ENCODE peak calls at places on chromosomes 1 and 21, in four cellular contexts. R, A, V and F are unnamed samples.

GRCh38 chr1:51453010-51453409 is 66.1 kb downstream of the EPS15 start:
- DNase-seq in R (no peak), A (no peak), V (no peak), F (no peak)

GRCh38 chr1:230682882-230683610 is 30.9 kb downstream of the AGT start:
- DNase-seq in R (no peak), A (peak; percentile 29), V (peak; percentile 59), F (no peak)

GRCh38 chr1:2860476-2861142 is 59.1 kb upstream of the TTC34 start:
- DNase-seq in R (no peak), A (no peak), V (no peak), F (no peak)

GRCh38 chr1:202671388-202671787 is 38.9 kb downstream of the SYT2 start:
- DNase-seq in R (no peak), A (no peak), V (peak; percentile 43), F (no peak)

GRCh38 chr21:46066843-46067331 is 31.0 kb upstream of the COL6A2 start:
- DNase-seq in R (no peak), A (peak; percentile 62), V (no peak), F (no peak)

GRCh38 chr1:30694248-30695175 is 28.9 kb downstream of the MATN1 start:
- DNase-seq in R (no peak), A (no peak), V (no peak), F (no peak)

GRCh38 chr1:246597340-246597739 is 31.1 kb downstream of the CNST start:
- DNase-seq in R (no peak), A (peak; percentile 85), V (peak; percentile 37), F (no peak)

GRCh38 chr1:111666828-111667227 is 47.2 kb downstream of the RAP1A start:
- DNase-seq in R (no peak), A (no peak), V (no peak), F (no peak)

GRCh38 chr1:202160377-202160940 is at the start of gene PTPN7:
- DNase-seq in R (no peak), A (no peak), V (no peak), F (peak; percentile 74)

GRCh38 chr1:97331165-97331564 is 589.7 kb downstream of the DPYD start:
- DNase-seq in R (no peak), A (no peak), V (no peak), F (no peak)

GRCh38 chr1:219537182-219537581 is 75.7 kb downstream of the ZC3H11B start:
- DNase-seq in R (no peak), A (no peak), V (peak; percentile 55), F (no peak)

GRCh38 chr1:183968386-183968785 is 69.1 kb downstream of the COLGALT2 start:
- DNase-seq in R (peak; percentile 70), A (no peak), V (no peak), F (no peak)

GRCh38 chr1:158552296-158552695 is 1.9 kb downstream of the OR6Y1 start:
- DNase-seq in R (no peak), A (no peak), V (no peak), F (no peak)

GRCh38 chr1:15696956-15697521 is 12.9 kb downstream of the PLEKHM2 start:
- DNase-seq in R (peak; percentile 80), A (no peak), V (no peak), F (no peak)

GRCh38 chr1:204288061-204288588 is 71.6 kb downstream of the PLEKHA6 start:
- DNase-seq in R (no peak), A (no peak), V (peak; percentile 88), F (no peak)

GRCh38 chr1:84253041-84253440 is 48.5 kb upstream of the SAMD13 start:
- DNase-seq in R (no peak), A (peak; percentile 58), V (no peak), F (no peak)

GRCh38 chr1:231757101-231757404 is 130.5 kb downstream of the DISC1 start:
- DNase-seq in R (no peak), A (no peak), V (no peak), F (no peak)

GRCh38 chr1:183234660-183235476 is 48.8 kb downstream of the LAMC2 start:
- DNase-seq in R (peak; percentile 63), A (peak; percentile 98), V (peak; percentile 97), F (no peak)

GRCh38 chr21:33700491-33700890 is 58.2 kb downstream of the ITSN1 start:
- DNase-seq in R (no peak), A (no peak), V (no peak), F (no peak)

GRCh38 chr1:7616953-7617352 is 154.1 kb upstream of the VAMP3 start:
- DNase-seq in R (no peak), A (no peak), V (no peak), F (no peak)

GRCh38 chr1:36912365-36912840 is 121.9 kb downstream of the GRIK3 start:
- DNase-seq in R (no peak), A (no peak), V (no peak), F (no peak)

GRCh38 chr1:226438007-226438406 is 30.1 kb upstream of the PARP1 start:
- DNase-seq in R (no peak), A (no peak), V (no peak), F (no peak)

GRCh38 chr1:226666164-226666506 is 72.9 kb downstream of the ITPKB start:
- DNase-seq in R (no peak), A (no peak), V (no peak), F (no peak)

GRCh38 chr1:11062965-11063401 is 3.2 kb upstream of the SRM start:
- DNase-seq in R (no peak), A (peak; percentile 84), V (no peak), F (no peak)

GRCh38 chr1:203628185-203628996 is 1.8 kb downstream of the ATP2B4 start:
- DNase-seq in R (no peak), A (peak; percentile 70), V (peak; percentile 98), F (no peak)

GRCh38 chr1:6205849-6206845 is at the start of gene RNF207:
- DNase-seq in R (no peak), A (peak; percentile 54), V (peak; percentile 71), F (peak; percentile 43)

GRCh38 chr1:154682252-154682651 is 74.3 kb upstream of the ADAR start:
- DNase-seq in R (no peak), A (no peak), V (no peak), F (no peak)

GRCh38 chr21:34630536-34631143 is 15.7 kb upstream of the RCAN1 start:
- DNase-seq in R (peak; percentile 83), A (peak; percentile 60), V (peak; percentile 50), F (no peak)